ENCODE peak calls at places on chromosomes 5 and 9, in four cellular contexts. U is right lobe of liver, T is HFF-Myc, R is B cell. Z is an unnamed sample.

GRCh38 chr5:81187885-81188284 is 45.2 kb upstream of the CKMT2 start:
- DNase-seq in U (peak), T (no peak), R (no peak), Z (no peak)

GRCh38 chr5:178786859-178787499 is 56.5 kb upstream of the ZNF354A start:
- DNase-seq in U (no peak), T (no peak), R (no peak), Z (no peak)

GRCh38 chr9:135971892-135972291 is 10.7 kb upstream of the UBAC1 start:
- DNase-seq in U (peak), T (no peak), R (no peak), Z (no peak)

GRCh38 chr9:97388721-97389238 is 23.1 kb upstream of the TDRD7 start:
- DNase-seq in U (no peak), T (no peak), R (peak), Z (no peak)

GRCh38 chr5:170393235-170393634 is 4.1 kb upstream of the KCNMB1 start:
- DNase-seq in U (no peak), T (no peak), R (no peak), Z (no peak)

GRCh38 chr9:92561374-92562329 is 25.9 kb upstream of the ECM2 start:
- DNase-seq in U (no peak), T (peak), R (no peak), Z (no peak)

GRCh38 chr5:140075371-140075770 is 32.3 kb upstream of the NRG2 start:
- DNase-seq in U (no peak), T (no peak), R (no peak), Z (no peak)

GRCh38 chr5:16713386-16713928 is 96.7 kb upstream of the RETREG1 start:
- DNase-seq in U (no peak), T (no peak), R (no peak), Z (no peak)

DNA sequence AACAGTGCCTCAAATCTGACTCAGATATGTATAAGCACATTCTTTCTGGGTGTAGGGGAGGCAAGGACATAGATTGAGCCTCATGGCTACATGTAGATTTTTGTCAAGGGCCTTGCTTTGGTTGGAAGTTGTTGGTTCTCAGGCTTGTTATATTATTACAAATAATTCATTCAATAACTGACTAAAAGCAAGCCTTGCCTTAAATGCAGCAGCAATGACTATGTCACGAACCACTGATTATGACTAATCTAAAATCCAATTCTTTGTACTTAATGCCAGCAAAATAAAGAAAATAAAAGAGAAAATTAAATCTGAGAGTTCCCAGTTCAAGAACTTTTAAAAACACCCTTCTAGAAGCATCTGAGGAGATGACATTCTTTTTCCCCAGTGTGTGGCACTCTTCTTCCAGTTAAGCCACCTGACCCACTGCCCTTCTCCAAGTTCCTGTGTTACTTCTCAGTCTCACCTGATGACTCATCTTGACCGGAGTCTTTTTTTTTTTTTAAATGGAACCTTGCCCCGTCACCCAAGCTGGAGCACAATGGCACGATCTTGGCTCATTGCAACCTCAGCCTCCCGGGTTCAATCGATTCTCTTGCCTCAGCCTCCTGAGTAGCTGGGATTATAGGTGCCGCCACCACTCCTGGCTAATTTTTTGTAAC is 223.9 kb upstream of the DAB2 start:
- DNase-seq in U (no peak), T (no peak), R (no peak), Z (no peak)
- TF ChIP-seq CTCF in U (no peak), T (no peak), R (no peak), Z (no peak)

GRCh38 chr9:100013573-100013972 is 85.2 kb downstream of the ERP44 start:
- DNase-seq in U (no peak), T (no peak), R (no peak), Z (no peak)
- TF ChIP-seq CTCF in U (no peak), T (no peak), R (no peak), Z (no peak)

DNA sequence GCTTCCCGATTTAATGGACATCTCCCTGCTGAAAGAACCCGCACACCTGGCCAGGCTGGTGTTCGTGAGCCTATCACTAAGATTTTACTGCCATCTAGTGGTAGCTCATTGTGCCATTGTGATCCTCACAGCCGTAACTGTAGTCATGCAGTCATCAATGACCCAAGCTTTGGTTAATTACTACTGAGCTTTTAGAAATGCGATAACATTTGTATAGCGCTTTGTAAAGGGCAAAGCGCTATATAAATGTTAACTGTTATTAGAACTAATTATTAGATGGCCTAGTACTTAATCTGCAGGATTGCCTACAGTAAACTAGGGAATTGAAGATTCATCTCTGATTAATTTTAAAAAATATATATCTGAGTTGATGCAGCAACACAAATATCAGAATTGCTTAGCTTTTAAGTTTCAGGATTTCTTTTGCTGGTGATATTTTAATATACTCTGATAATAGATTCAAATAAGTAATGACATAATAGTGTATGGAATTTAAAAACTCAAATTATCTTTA is 90.2 kb downstream of the HACD4 start:
- DNase-seq in U (peak), T (peak), R (peak), Z (peak)
- TF ChIP-seq CTCF in U (peak), T (peak), R (peak), Z (peak)

GRCh38 chr5:129698661-129699060 is 49.2 kb upstream of the MINAR2 start:
- DNase-seq in U (no peak), T (no peak), R (no peak), Z (no peak)
- TF ChIP-seq CTCF in U (no peak), T (peak), R (no peak), Z (no peak)

GRCh38 chr5:42374722-42375273 is 48.4 kb upstream of the GHR start:
- DNase-seq in U (no peak), T (no peak), R (no peak), Z (no peak)

GRCh38 chr5:42377496-42377895 is 45.7 kb upstream of the GHR start:
- DNase-seq in U (no peak), T (no peak), R (no peak), Z (no peak)
- TF ChIP-seq CTCF in U (no peak), T (no peak), R (no peak), Z (no peak)

GRCh38 chr5:136805466-136805865 is 440.1 kb upstream of the TRPC7 start:
- DNase-seq in U (no peak), T (no peak), R (no peak), Z (no peak)
- TF ChIP-seq CTCF in U (no peak), T (no peak), R (no peak), Z (no peak)

GRCh38 chr5:94969174-94969573 is 315.7 kb downstream of the MCTP1 start:
- DNase-seq in U (no peak), T (no peak), R (no peak), Z (no peak)
- TF ChIP-seq CTCF in U (no peak), T (no peak), R (no peak), Z (no peak)

DNA sequence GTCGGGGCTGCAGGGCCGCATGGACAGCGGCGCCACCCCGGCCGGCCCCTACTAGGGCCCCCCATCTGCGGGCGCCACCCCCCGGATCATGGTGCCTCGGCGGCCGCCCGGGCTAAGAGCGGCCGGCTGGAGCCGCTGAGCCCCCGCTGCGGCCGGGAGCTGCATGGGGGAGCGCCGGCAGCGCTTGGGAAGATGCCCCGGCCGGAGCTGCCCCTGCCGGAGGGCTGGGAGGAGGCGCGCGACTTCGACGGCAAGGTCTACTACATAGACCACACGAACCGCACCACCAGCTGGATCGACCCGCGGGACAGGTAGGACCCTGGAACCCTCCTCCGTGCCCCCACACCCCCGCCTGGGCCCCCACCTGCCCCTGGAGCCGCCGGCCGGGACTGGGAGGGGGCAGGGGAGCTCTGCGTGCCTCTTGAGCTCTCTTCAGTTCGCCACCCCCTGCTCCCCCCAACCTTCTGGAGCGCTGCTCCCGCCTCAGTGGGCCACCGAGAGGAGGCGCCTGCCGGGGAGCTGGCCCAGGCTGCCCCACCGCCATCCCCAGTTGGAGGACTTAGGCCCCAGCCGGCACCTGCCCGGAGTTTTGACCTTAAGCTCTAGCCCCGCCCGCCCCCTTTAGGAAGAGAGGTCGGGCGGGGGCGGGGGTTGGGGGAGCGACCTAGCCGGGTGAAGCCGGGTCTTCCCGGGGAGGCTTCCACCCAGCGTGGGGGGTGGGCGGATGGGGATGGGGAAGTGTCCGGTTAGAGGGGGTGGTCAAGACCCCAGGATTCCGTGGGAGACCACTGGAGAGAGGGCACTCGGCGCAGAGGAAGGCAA is 727 bp downstream of the WWC1 start:
- DNase-seq in U (peak), T (no peak), R (no peak), Z (no peak)
- TF ChIP-seq CTCF in U (no peak), T (no peak), R (no peak), Z (no peak)

GRCh38 chr9:129184743-129185142 is 6.7 kb upstream of the IER5L start:
- DNase-seq in U (no peak), T (no peak), R (no peak), Z (no peak)

GRCh38 chr9:129182122-129182521 is 4.1 kb upstream of the IER5L start:
- DNase-seq in U (no peak), T (no peak), R (no peak), Z (no peak)

GRCh38 chr9:129183495-129184308 is 5.6 kb upstream of the IER5L start:
- DNase-seq in U (no peak), T (no peak), R (no peak), Z (no peak)

GRCh38 chr9:129181246-129181645 is 3.2 kb upstream of the IER5L start:
- DNase-seq in U (no peak), T (no peak), R (no peak), Z (no peak)

DNA sequence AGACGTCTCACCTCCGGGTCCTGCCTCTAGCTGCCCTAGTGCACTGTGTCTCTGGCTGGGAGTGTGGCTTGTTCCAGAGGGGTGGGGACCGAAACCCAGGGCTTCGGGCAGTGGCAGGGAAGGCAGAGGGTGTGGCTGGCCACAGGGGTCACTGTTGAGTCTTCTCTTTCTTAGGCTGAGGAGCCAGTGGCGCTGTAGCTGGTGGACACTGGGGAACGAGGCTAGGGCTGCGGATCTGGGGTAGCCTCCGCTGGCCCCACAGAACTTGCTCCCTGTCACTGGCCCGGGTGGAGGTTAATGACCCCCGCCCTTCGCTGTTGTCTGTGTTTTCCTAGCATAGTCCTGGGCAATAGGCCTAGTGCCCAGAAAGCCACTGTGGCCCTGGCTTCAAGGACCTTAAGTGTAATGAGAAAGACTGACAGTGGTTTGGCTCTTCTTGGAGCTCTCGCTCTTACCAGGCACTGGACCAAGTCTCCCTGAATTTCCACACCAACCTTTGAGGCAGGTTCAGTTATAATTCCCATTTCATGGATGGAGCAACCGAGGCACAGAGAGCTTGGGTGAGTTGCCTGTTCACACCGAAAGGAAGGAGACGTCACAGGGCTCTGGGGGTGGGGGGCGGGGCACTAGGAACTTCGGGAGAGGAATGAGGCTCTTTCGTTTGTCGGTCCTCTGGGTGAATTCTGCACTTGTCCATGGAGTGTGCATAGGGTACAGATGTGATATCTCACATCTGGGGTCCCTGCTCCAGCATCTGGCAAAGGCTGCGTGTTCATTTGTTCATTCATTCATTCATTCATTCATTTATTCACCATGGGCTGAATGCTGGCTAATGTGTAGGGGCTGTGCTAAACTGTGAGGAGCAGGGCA is 4.8 kb upstream of the IER5L start:
- DNase-seq in U (no peak), T (no peak), R (no peak), Z (no peak)
- TF ChIP-seq CTCF in U (peak), T (peak), R (no peak), Z (no peak)

Z was measured in natural killer cell.